ENCODE peak calls at places on chromosomes 16 and 17, in ten cellular contexts. I, F, J, H, E, Q, V, Y, C and T are unnamed samples.
A peak's percentile ranks its signal among the peaks of the same experiment; 100 is the strongest.

GRCh38 chr17:17890773-17891759 is 54.3 kb upstream of the SREBF1 start:
- DNase-seq in Q (peak; percentile 79), J (no peak), F (peak; percentile 10), C (peak; percentile 73), H (peak; percentile 78), V (peak; percentile 81), I (peak; percentile 70), E (peak; percentile 51), Y (peak; percentile 83), T (peak; percentile 39)

GRCh38 chr16:89319883-89320716 is 102.6 kb downstream of the ZNF778 start:
- DNase-seq in V (peak; percentile 87), Y (peak; percentile 46), J (no peak), I (no peak), C (peak; percentile 82), Q (no peak), E (no peak), F (peak; percentile 17), H (peak; percentile 80), T (no peak)

GRCh38 chr17:58092797-58093385 is 9.7 kb downstream of the DYNLL2 start:
- DNase-seq in J (no peak), H (no peak), V (no peak), Q (no peak), I (no peak), Y (no peak), E (no peak), F (no peak), C (peak; percentile 46), T (no peak)

GRCh38 chr16:1776991-1777374 is 4.0 kb upstream of the MRPS34 start:
- DNase-seq in V (no peak), Q (no peak), F (no peak), Y (no peak), E (no peak), C (no peak), J (no peak), I (no peak), H (no peak), T (no peak)

GRCh38 chr17:73300392-73300791 is 11.4 kb downstream of the CDC42EP4 start:
- DNase-seq in I (no peak), F (no peak), V (no peak), Q (no peak), J (no peak), Y (no peak), C (no peak), E (no peak), H (no peak), T (no peak)

GRCh38 chr17:69516911-69517310 is 102.4 kb downstream of the MAP2K6 start:
- DNase-seq in V (no peak), I (no peak), C (no peak), Y (peak; percentile 81), J (no peak), F (no peak), Q (no peak), H (no peak), E (no peak), T (no peak)

GRCh38 chr16:923184-923583 is 47.6 kb downstream of the LMF1 start:
- DNase-seq in Y (no peak), V (no peak), C (no peak), F (no peak), I (no peak), E (no peak), J (no peak), H (no peak), Q (no peak), T (no peak)

GRCh38 chr17:40448213-40448638 is 5.0 kb downstream of the IGFBP4 start:
- DNase-seq in Q (no peak), C (no peak), Y (no peak), F (no peak), H (peak; percentile 45), V (no peak), J (no peak), I (no peak), E (peak; percentile 70), T (no peak)

GRCh38 chr17:65095465-65095864 is 38.9 kb upstream of the GNA13 start:
- DNase-seq in E (no peak), H (no peak), C (no peak), Q (no peak), I (no peak), V (no peak), F (no peak), J (no peak), Y (no peak), T (no peak)

GRCh38 chr17:65088621-65089385 is 32.3 kb upstream of the GNA13 start:
- DNase-seq in F (no peak), Y (no peak), H (no peak), C (no peak), E (no peak), J (no peak), I (no peak), V (no peak), Q (no peak), T (no peak)

GRCh38 chr17:65092262-65092661 is 35.7 kb upstream of the GNA13 start:
- DNase-seq in V (peak; percentile 66), C (no peak), I (no peak), F (no peak), E (no peak), J (no peak), Q (no peak), Y (no peak), H (no peak), T (no peak)

GRCh38 chr17:65097110-65097509 is 40.1 kb upstream of the RGS9 start:
- DNase-seq in Q (no peak), Y (no peak), F (no peak), I (no peak), H (no peak), J (no peak), V (no peak), E (no peak), C (no peak), T (no peak)

GRCh38 chr17:65093930-65094329 is 37.4 kb upstream of the GNA13 start:
- DNase-seq in F (no peak), Y (no peak), I (no peak), C (no peak), E (no peak), J (no peak), H (no peak), Q (peak; percentile 53), V (no peak), T (no peak)
- TF ChIP-seq CTCF in F (no peak), Y (no peak), I (no peak), C (no peak), E (no peak), J (no peak), H (peak; percentile 25), Q (peak; percentile 38), V (peak; percentile 29), T (peak; percentile 17)

DNA sequence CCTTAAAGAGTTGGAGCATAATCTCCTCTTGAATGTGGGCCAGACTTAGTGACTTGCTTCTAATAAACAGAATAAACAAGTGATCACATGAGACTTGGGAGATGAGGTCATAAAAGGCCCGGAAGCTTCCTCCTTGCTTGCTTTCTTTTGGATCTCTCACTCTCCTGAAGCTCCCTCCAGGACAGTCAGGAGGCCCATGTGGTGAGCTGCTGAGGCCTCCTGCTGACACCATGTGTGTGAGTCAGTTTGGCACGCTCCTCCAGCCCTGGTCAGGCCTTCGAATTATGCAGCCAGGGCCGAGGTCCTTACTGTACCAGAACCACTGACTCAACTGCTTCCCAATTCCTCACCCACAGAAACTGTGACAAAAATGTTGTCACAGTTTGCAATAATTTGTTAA is 53.2 kb downstream of the NDEL1 start:
- DNase-seq in Q (no peak), Y (no peak), F (no peak), I (no peak), H (peak; percentile 96), C (no peak), J (no peak), E (no peak), V (peak; percentile 85), T (no peak)
- TF ChIP-seq CTCF in Q (no peak), Y (no peak), F (no peak), I (no peak), H (peak; percentile 12), C (no peak), J (no peak), E (no peak), V (peak; percentile 3), T (no peak)

GRCh38 chr16:11183035-11183812 is 72.8 kb downstream of the SOCS1 start:
- DNase-seq in Y (peak; percentile 88), V (no peak), Q (peak; percentile 56), E (no peak), I (peak; percentile 52), C (no peak), J (no peak), F (no peak), H (no peak), T (no peak)

GRCh38 chr16:11182381-11182780 is 73.6 kb downstream of the SOCS1 start:
- DNase-seq in F (no peak), I (no peak), C (no peak), V (no peak), Y (peak; percentile 26), E (no peak), J (no peak), H (no peak), Q (no peak), T (no peak)

GRCh38 chr16:11181242-11181888 is 74.6 kb downstream of the SOCS1 start:
- DNase-seq in H (no peak), Y (peak; percentile 53), V (no peak), E (no peak), Q (no peak), I (no peak), C (peak; percentile 12), F (no peak), J (no peak), T (no peak)

GRCh38 chr16:11181889-11182279 is 74.1 kb downstream of the SOCS1 start:
- DNase-seq in J (no peak), Y (peak; percentile 72), E (no peak), F (no peak), C (no peak), Q (no peak), I (no peak), H (no peak), V (peak; percentile 66), T (no peak)

DNA sequence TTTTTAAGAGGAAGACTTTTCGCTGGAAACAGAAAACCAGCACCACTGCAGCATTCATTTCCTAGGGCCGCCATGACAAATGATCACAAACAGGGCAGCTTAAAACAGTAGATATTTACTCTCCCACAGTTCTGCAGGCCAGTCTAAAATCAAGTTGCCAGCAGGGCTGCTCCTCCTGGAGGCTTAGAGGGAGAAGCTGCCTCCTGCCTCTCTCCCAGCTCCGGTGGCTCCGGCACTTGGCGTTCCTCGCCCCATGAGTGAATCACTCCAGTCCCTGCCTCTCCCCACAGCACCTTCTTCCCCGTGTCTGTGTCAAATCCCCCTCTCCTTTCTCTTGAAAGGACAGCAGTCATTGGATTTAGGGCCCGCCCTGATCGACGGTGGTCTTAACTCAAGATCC is 72.1 kb downstream of the SOCS1 start:
- DNase-seq in Y (no peak), F (no peak), H (no peak), E (no peak), J (no peak), V (no peak), Q (no peak), C (no peak), I (no peak), T (no peak)
- TF ChIP-seq CTCF in Y (no peak), F (no peak), H (no peak), E (no peak), J (no peak), V (no peak), Q (no peak), C (no peak), I (no peak), T (no peak)

DNA sequence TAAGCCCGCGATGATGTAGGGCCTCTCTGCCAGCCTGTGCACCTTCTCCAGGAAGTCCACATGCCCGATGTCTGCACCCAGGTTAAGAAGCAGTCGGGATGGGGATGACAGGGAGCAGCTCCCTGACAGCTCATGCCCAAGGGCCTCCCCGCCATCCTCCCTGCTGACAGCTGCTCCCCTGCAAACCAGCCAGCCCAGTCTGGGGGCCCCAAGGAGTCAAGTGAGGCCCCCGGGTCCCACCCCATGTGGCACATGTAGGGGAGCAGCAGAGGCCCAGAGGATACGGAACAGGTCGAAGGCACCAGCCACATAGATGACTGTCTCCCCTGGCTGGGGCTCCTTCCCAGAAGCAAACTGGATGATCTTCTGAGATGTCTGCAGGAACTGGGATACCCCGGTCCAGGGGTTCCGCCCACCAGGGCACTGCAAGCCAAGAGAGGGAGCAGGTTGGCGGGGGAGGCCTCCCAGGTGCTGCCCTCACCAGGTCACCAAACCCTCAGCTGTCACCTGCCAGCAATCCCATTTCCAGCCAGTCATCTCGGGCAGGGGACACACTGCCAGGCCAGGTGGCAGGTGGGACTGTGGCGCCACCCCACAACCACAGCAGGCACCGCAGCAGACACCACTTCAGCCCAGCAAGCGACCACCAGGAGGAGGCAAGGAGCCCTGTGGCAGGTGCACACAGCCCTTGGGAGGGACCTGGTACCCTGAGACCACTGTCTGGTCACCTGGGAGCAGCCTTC is 4.6 kb downstream of the PCYT2 start:
- DNase-seq in Q (peak; percentile 47), H (no peak), Y (no peak), I (peak; percentile 60), V (no peak), C (no peak), E (no peak), F (no peak), J (no peak), T (no peak)
- TF ChIP-seq CTCF in Q (peak; percentile 40), H (no peak), Y (no peak), I (no peak), V (no peak), C (no peak), E (no peak), F (no peak), J (no peak), T (no peak)